ENCODE peak calls at places on chromosomes 13 and 19, in six cellular contexts. H, S, Y, G, X and J are unnamed samples.

GRCh38 chr13:25200783-25201182 is 28.7 kb upstream of the AMER2 start:
- DNase-seq in H (no peak), S (no peak), Y (peak), G (no peak), X (peak), J (no peak)

GRCh38 chr19:47419037-47419783 is at the start of gene MEIS3:
- DNase-seq in H (no peak), S (peak), Y (no peak), G (no peak), X (no peak), J (no peak)

GRCh38 chr19:40433391-40434216 is 7.8 kb upstream of the SERTAD1 start:
- DNase-seq in H (peak), S (peak), Y (peak), G (peak), X (peak), J (peak)

GRCh38 chr13:110103026-110103425 is 203.9 kb downstream of the COL4A1 start:
- DNase-seq in H (no peak), S (no peak), Y (no peak), G (no peak), X (no peak), J (no peak)

GRCh38 chr19:1461862-1462261 is 11.9 kb downstream of the APC2 start:
- DNase-seq in H (no peak), S (no peak), Y (no peak), G (no peak), X (no peak), J (no peak)

GRCh38 chr13:43019811-43020210 is 3.6 kb upstream of the DNAJC15 start:
- DNase-seq in H (no peak), S (no peak), Y (no peak), G (no peak), X (peak), J (no peak)

GRCh38 chr19:447816-448546 is 12.9 kb downstream of the SHC2 start:
- DNase-seq in H (no peak), S (no peak), Y (no peak), G (peak), X (no peak), J (no peak)

GRCh38 chr19:43438291-43439162 is 23.8 kb downstream of the TEX101 start:
- DNase-seq in H (no peak), S (no peak), Y (peak), G (no peak), X (peak), J (no peak)

GRCh38 chr19:3723883-3724282 is 15.7 kb downstream of the TJP3 start:
- DNase-seq in H (no peak), S (no peak), Y (no peak), G (no peak), X (no peak), J (no peak)

GRCh38 chr13:41581884-41582547 is 124.7 kb downstream of the RGCC start:
- DNase-seq in H (no peak), S (no peak), Y (no peak), G (no peak), X (no peak), J (no peak)

GRCh38 chr19:29966594-29967249 is 24.7 kb downstream of the URI1 start:
- DNase-seq in H (no peak), S (no peak), Y (peak), G (peak), X (no peak), J (no peak)

GRCh38 chr13:23697772-23698313 is 127.6 kb downstream of the TNFRSF19 start:
- DNase-seq in H (no peak), S (no peak), Y (no peak), G (no peak), X (no peak), J (no peak)

GRCh38 chr13:66424417-66424816 is 805.7 kb downstream of the PCDH9 start:
- DNase-seq in H (no peak), S (no peak), Y (peak), G (peak), X (no peak), J (no peak)

GRCh38 chr19:38059897-38060296 is 152.9 kb downstream of the SIPA1L3 start:
- DNase-seq in H (no peak), S (no peak), Y (no peak), G (peak), X (no peak), J (no peak)

GRCh38 chr13:74134777-74135305 is 637 bp upstream of the KLF12 start:
- DNase-seq in H (no peak), S (peak), Y (no peak), G (no peak), X (peak), J (no peak)

DNA sequence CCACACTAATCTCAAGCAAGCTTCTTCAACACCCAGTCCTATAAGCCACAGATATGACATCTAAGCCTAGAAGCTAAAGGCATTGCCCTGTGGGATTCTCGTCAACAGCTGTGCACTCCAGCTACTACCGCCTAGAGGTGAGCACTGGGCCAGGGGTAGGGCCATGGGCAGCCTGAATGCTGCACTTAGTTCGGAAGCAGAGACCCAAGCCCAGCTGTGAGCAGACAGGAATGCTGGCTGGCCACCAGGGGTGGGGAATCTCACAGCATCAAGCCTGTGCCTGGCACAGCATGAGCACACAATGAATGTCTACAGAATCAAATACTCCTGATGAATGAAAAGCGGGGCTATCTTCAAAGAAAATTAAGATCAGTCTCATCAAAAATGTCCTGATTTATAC is 167.5 kb upstream of the UBL3 start:
- DNase-seq in H (no peak), S (no peak), Y (no peak), G (no peak), X (no peak), J (peak)
- H3K18ac ChIP-seq in H (peak), S (no peak), Y (no peak), G (no peak), X (no peak), J (no peak)

GRCh38 chr13:95678967-95679366 is 2.0 kb downstream of the DNAJC3 start:
- DNase-seq in H (no peak), S (no peak), Y (no peak), G (peak), X (no peak), J (no peak)

GRCh38 chr13:95676775-95677563 is at the start of gene DNAJC3:
- DNase-seq in H (peak), S (peak), Y (peak), G (peak), X (peak), J (peak)

GRCh38 chr13:95676100-95676774 is 702 bp upstream of the DNAJC3 start:
- DNase-seq in H (no peak), S (no peak), Y (peak), G (peak), X (peak), J (peak)

GRCh38 chr13:95679722-95680121 is 2.8 kb downstream of the DNAJC3 start:
- DNase-seq in H (no peak), S (no peak), Y (no peak), G (no peak), X (no peak), J (no peak)

DNA sequence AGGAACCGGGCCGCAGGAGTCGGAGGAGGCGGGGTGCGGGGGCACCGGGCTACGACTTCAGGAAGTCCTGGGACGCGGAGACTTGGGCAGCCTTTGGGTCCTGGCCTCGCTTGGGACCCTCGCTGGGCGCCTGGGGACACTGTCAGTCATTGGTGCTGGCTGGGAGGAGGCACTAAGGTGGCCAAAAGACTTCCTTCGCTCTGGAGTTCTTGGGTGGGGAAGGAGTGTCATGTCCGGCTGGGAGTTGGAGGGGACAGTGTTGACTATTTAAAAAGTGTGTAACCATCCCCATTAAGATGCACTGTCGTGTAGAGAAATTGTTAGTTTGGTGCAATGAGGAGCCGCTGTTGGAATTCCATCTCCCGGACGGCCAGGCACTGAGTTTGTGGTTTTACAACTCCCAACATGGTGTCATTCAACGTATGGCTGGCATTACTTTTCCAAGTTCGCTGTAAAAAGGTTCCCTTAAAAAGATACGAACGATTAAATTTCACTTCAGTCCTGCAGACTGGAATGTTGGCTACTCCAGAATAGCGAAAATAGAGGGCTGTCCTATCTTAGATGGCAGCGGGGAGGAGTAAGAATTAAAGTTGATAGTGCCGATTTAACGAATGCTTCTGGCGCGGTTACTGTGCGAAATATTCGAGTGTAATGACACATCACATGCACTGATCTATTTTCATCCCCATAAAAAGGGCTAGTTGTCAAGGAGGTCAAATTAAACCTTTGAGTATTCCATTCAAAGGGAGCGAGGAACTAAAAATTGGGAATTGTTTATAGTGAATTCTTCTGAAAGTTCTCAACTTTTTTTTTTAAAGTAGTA is 836 bp downstream of the DNAJC3 start:
- DNase-seq in H (peak), S (no peak), Y (peak), G (peak), X (peak), J (peak)
- H3K18ac ChIP-seq in H (peak), S (no peak), Y (peak), G (peak), X (peak), J (no peak)

GRCh38 chr19:19860756-19861390 is 4.8 kb upstream of the ZNF253 start:
- DNase-seq in H (peak), S (peak), Y (no peak), G (no peak), X (peak), J (peak)

DNA sequence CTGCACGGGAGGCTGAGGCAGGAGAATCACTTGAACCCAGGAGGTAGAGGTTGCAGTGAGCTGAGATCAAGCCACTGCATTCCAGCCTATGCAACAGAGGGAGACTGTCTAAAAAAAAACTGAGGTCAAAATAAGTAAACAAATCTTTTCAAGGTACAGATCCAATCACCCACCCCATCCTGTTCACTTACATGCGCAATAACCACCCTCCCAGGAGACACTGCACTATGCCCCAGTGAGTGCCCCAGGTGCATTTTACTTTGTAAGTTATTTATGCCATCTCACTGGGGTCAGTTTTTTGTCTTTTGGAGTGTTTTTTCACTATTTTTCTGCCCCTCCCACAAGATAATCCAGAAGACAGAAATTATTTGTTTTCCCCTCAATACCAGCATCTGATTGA is 6.9 kb upstream of the ZNF253 start:
- DNase-seq in H (no peak), S (no peak), Y (no peak), G (no peak), X (no peak), J (no peak)
- H3K18ac ChIP-seq in H (no peak), S (no peak), Y (no peak), G (no peak), X (no peak), J (no peak)

GRCh38 chr19:58059681-58060080 is 599 bp downstream of the ZNF135 start:
- DNase-seq in H (no peak), S (no peak), Y (no peak), G (no peak), X (no peak), J (no peak)
- H3K18ac ChIP-seq in H (peak), S (peak), Y (no peak), G (peak), X (peak), J (peak)

DNA sequence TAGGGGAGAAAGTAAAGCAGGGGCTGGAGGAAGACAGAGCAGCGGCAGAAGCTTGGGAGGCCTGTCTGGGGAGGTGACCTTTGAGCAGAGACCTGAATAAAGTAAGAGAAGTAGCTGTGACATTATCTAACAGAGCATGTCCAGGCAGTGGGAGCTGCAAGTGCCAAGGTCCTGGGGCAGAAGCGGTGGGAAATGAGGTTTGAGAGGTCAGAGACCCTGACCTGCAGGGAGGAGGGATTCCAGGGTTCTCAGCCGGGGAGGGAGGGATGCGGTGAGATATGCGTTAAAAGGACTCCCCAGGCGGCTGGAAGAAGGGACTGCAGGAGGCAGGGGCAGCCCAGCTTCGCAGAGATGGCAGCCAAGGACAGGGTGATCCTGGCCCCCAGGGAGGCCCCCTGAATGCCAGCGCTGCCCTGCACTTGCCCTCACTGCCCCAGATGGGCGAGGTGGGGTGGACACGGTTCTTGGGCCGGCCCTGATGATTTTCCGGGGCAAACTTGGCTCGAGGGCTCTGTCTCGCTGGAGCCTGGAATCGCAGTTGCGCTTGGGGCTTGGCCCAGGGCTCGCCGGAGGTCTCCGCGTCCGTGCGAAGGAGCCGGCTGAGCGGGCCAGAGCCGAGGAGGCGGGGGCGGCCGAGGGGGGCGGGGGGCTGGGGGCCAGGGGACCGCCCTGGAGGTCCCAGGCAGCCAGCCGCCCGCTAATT is 3.2 kb downstream of the CRLF1 start:
- DNase-seq in H (no peak), S (peak), Y (no peak), G (peak), X (peak), J (peak)
- H3K18ac ChIP-seq in H (peak), S (peak), Y (no peak), G (no peak), X (no peak), J (no peak)

GRCh38 chr13:79448413-79448812 is 32.5 kb upstream of the NDFIP2 start:
- DNase-seq in H (no peak), S (no peak), Y (peak), G (peak), X (no peak), J (no peak)

GRCh38 chr13:79447141-79447540 is 33.8 kb upstream of the NDFIP2 start:
- DNase-seq in H (no peak), S (no peak), Y (no peak), G (no peak), X (no peak), J (no peak)

GRCh38 chr13:79451500-79451962 is 29.4 kb upstream of the NDFIP2 start:
- DNase-seq in H (no peak), S (no peak), Y (peak), G (peak), X (peak), J (peak)

GRCh38 chr13:79447741-79448140 is 33.2 kb upstream of the NDFIP2 start:
- DNase-seq in H (no peak), S (no peak), Y (no peak), G (no peak), X (no peak), J (no peak)

GRCh38 chr13:79450110-79450509 is 30.8 kb upstream of the NDFIP2 start:
- DNase-seq in H (no peak), S (no peak), Y (no peak), G (no peak), X (no peak), J (no peak)
- H3K18ac ChIP-seq in H (no peak), S (no peak), Y (no peak), G (no peak), X (no peak), J (no peak)

GRCh38 chr19:42075616-42076374 is at the start of gene ZNF574:
- DNase-seq in H (peak), S (peak), Y (peak), G (peak), X (peak), J (peak)

GRCh38 chr19:42078058-42078457 is 2.1 kb downstream of the ZNF574 start:
- DNase-seq in H (no peak), S (no peak), Y (no peak), G (no peak), X (no peak), J (no peak)

GRCh38 chr19:42076375-42076944 is 494 bp downstream of the ZNF574 start:
- DNase-seq in H (no peak), S (no peak), Y (no peak), G (no peak), X (no peak), J (no peak)

GRCh38 chr19:42075364-42075615 is 676 bp upstream of the ZNF574 start:
- DNase-seq in H (no peak), S (no peak), Y (no peak), G (no peak), X (no peak), J (no peak)

DNA sequence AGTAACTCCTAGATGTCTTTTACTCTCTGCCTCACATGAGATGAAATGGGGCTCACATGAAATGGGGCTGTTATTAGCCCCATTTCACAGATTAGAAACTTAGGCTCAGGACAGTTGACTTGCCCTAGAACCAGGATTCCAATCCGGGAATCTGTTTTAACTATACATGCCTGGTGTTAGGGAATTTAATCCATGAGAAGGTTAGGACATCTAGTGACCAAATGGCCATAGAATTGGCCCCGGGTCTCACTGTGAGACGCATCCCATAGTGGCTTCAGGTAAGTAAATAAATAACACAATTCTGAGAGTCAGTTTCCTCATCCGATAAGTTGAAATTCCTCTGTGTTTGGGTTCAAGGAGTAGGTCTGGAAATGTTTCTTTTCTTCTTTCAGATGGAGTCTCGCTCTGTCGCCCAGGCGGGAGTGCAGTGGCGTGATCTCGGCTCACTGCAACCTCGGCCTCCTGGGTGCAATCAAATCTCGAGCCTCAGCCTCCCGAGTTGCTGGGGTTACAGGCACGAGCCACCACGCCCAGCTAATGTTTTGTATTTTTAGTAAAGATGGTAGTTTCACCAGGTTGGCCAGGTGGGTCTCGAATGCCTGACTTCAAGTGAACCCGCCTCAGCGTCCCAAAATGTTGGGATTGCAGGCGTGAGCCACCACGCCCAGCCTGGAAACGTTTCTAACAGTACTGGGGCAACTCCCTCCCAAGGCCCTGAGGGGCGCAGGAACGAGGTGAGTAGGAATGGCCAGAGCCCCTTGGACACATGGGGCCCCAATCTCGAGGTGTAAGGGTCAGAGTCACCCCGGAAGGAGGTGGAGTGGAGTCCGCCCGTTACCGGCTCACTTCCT is 1.2 kb upstream of the ZNF574 start:
- DNase-seq in H (no peak), S (peak), Y (no peak), G (no peak), X (no peak), J (no peak)
- H3K18ac ChIP-seq in H (peak), S (peak), Y (no peak), G (peak), X (no peak), J (peak)

DNA sequence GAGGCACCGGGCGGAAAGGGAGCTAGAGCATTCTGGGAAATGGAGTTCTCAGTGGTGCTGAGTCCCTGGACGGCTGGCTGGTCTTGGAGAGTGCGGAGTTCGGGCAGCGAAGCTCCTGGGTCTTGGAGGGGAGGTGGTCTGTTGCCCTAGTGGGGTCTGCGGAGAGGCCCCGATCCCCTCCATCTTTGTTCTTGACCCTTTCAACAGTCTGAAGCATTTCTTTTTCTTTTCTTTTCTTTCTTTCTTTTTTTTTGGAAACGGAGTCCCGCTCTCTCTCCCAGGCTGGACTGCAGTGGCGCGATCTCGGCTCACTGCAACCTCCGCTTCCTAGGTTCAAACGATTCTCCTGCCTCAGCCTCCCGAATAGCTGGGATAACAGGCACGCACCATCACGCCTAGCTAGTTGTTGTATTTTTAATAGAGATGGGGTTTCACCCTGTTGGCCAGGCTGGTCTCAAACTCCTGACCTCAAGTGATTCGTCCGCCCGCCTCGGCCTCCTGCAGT is 440 bp upstream of the SYMPK start:
- DNase-seq in H (no peak), S (no peak), Y (no peak), G (no peak), X (no peak), J (no peak)
- H3K18ac ChIP-seq in H (no peak), S (no peak), Y (no peak), G (no peak), X (peak), J (no peak)